ENCODE peak calls at places on chromosomes 6 and 20, in four cellular contexts. S, R, F and J are unnamed samples.

GRCh38 chr6:19715166-19715558 is 122.0 kb upstream of the ID4 start:
- DNase-seq in S (no peak), R (no peak), F (no peak), J (no peak)

GRCh38 chr6:168007592-168008338 is 10.3 kb downstream of the KIF25 start:
- DNase-seq in S (no peak), R (no peak), F (no peak), J (no peak)

GRCh38 chr20:10402938-10403593 is 31.0 kb downstream of the MKKS start:
- DNase-seq in S (no peak), R (no peak), F (no peak), J (no peak)

GRCh38 chr6:119728220-119728750 is 378.7 kb upstream of the MAN1A1 start:
- DNase-seq in S (no peak), R (no peak), F (no peak), J (no peak)

GRCh38 chr6:106746660-106747059 is 117.3 kb downstream of the QRSL1 start:
- DNase-seq in S (no peak), R (no peak), F (no peak), J (no peak)

GRCh38 chr6:83183082-83183828 is 9.8 kb downstream of the PGM3 start:
- DNase-seq in S (no peak), R (no peak), F (no peak), J (no peak)

GRCh38 chr20:9515761-9516657 is 1.6 kb downstream of the LAMP5 start:
- DNase-seq in S (peak; percentile 39), R (no peak), F (no peak), J (no peak)

GRCh38 chr6:151075943-151076555 is 163.7 kb upstream of the AKAP12 start:
- DNase-seq in S (no peak), R (no peak), F (no peak), J (no peak)

GRCh38 chr6:11710968-11711643 is 67.5 kb downstream of the ADTRP start:
- DNase-seq in S (no peak), R (no peak), F (no peak), J (no peak)

GRCh38 chr20:52251137-52251700 is 59.6 kb upstream of the ZFP64 start:
- DNase-seq in S (no peak), R (no peak), F (no peak), J (no peak)